ENCODE peak calls at places on chromosome X, in six cellular contexts. M is ovary; R is thyroid gland; G is lower lobe of right lung; B is CD8-positive, alpha-beta T cell; L is A673. U is an unnamed sample.

GRCh38 chrX:118116308-118117068 is at the start of gene KLHL13:
- DNase-seq in M (peak; percentile 57), R (peak; percentile 11), G (peak; percentile 27), B (no peak), L (peak; percentile 55), U (peak; percentile 41)

GRCh38 chrX:29231800-29232199 is 644.6 kb downstream of the IL1RAPL1 start:
- DNase-seq in M (no peak), R (no peak), G (no peak), B (no peak), L (peak; percentile 9), U (no peak)

GRCh38 chrX:40096395-40097091 is 1.2 kb downstream of the BCOR start:
- DNase-seq in M (peak; percentile 63), R (peak; percentile 60), G (peak; percentile 62), B (peak; percentile 33), L (no peak), U (peak; percentile 51)

GRCh38 chrX:10579753-10580060 is 40.7 kb downstream of the MID1 start:
- DNase-seq in M (no peak), R (no peak), G (no peak), B (no peak), L (no peak), U (no peak)

GRCh38 chrX:138128025-138128671 is 562.2 kb downstream of the ZIC3 start:
- DNase-seq in M (no peak), R (no peak), G (no peak), B (no peak), L (peak; percentile 73), U (no peak)

GRCh38 chrX:107826286-107827136 is 845 bp downstream of the MID2 start:
- DNase-seq in M (peak; percentile 27), R (peak; percentile 60), G (peak; percentile 55), B (peak; percentile 2), L (peak; percentile 11), U (peak; percentile 25)

GRCh38 chrX:39828971-39829370 is 268.8 kb downstream of the BCOR start:
- DNase-seq in M (no peak), R (no peak), G (no peak), B (no peak), L (no peak), U (no peak)

GRCh38 chrX:44514272-44514671 is 28.4 kb downstream of the FUNDC1 start:
- DNase-seq in M (no peak), R (no peak), G (no peak), B (no peak), L (peak; percentile 70), U (no peak)

GRCh38 chrX:3811331-3812311 is 98.2 kb upstream of the PRKX start:
- DNase-seq in M (peak; percentile 43), R (no peak), G (no peak), B (no peak), L (peak; percentile 62), U (no peak)

GRCh38 chrX:39605866-39606265 is 491.9 kb downstream of the BCOR start:
- DNase-seq in M (no peak), R (no peak), G (no peak), B (no peak), L (no peak), U (no peak)

GRCh38 chrX:70439016-70439415 is 5.6 kb upstream of the DLG3 start:
- DNase-seq in M (no peak), R (no peak), G (no peak), B (no peak), L (no peak), U (no peak)

GRCh38 chrX:31658360-31658759 is 586.5 kb upstream of the FTHL17 start:
- DNase-seq in M (no peak), R (no peak), G (no peak), B (no peak), L (peak; percentile 55), U (no peak)

GRCh38 chrX:40012039-40012799 is 85.5 kb downstream of the BCOR start:
- DNase-seq in M (peak; percentile 65), R (no peak), G (no peak), B (no peak), L (no peak), U (peak; percentile 23)

GRCh38 chrX:56069299-56069941 is 162.7 kb upstream of the KLF8 start:
- DNase-seq in M (no peak), R (no peak), G (no peak), B (no peak), L (no peak), U (no peak)

GRCh38 chrX:24777660-24778059 is 83.9 kb downstream of the POLA1 start:
- DNase-seq in M (no peak), R (no peak), G (no peak), B (no peak), L (no peak), U (no peak)

GRCh38 chrX:77910108-77910840 is at the start of gene ATP7A:
- DNase-seq in M (peak; percentile 85), R (peak; percentile 88), G (peak; percentile 93), B (peak; percentile 83), L (peak; percentile 93), U (peak; percentile 85)

GRCh38 chrX:39818071-39818470 is 279.7 kb downstream of the BCOR start:
- DNase-seq in M (no peak), R (peak; percentile 33), G (no peak), B (no peak), L (no peak), U (no peak)

GRCh38 chrX:153603131-153603656 is 4.3 kb upstream of the CCNQ start:
- DNase-seq in M (no peak), R (no peak), G (no peak), B (no peak), L (no peak), U (no peak)

GRCh38 chrX:121504148-121504547 is 456.7 kb downstream of the GLUD2 start:
- DNase-seq in M (no peak), R (no peak), G (no peak), B (no peak), L (peak; percentile 0), U (no peak)

GRCh38 chrX:40470830-40471429 is 109.8 kb upstream of the ATP6AP2 start:
- DNase-seq in M (no peak), R (no peak), G (no peak), B (no peak), L (peak; percentile 19), U (no peak)

GRCh38 chrX:1521459-1521956 is 15.5 kb downstream of the P2RY8 start:
- DNase-seq in M (no peak), R (no peak), G (no peak), B (peak; percentile 39), L (no peak), U (no peak)

GRCh38 chrX:69231903-69232302 is 66.7 kb upstream of the PJA1 start:
- DNase-seq in M (no peak), R (no peak), G (no peak), B (no peak), L (no peak), U (no peak)

GRCh38 chrX:140766024-140766611 is 56.6 kb downstream of the LINC00632 start:
- DNase-seq in M (peak; percentile 34), R (peak; percentile 14), G (no peak), B (no peak), L (peak; percentile 65), U (no peak)

GRCh38 chrX:155055494-155055893 is 15.4 kb downstream of the CMC4 start:
- DNase-seq in M (no peak), R (no peak), G (no peak), B (no peak), L (no peak), U (no peak)

GRCh38 chrX:55240788-55241187 is 20.6 kb downstream of the PAGE5 start:
- DNase-seq in M (no peak), R (no peak), G (no peak), B (no peak), L (no peak), U (no peak)

GRCh38 chrX:20315140-20315539 is 48.4 kb upstream of the RPS6KA3 start:
- DNase-seq in M (no peak), R (no peak), G (no peak), B (no peak), L (peak; percentile 42), U (no peak)

GRCh38 chrX:20313889-20314288 is 47.2 kb upstream of the RPS6KA3 start:
- DNase-seq in M (no peak), R (no peak), G (no peak), B (no peak), L (no peak), U (no peak)

GRCh38 chrX:20311505-20311904 is 44.8 kb upstream of the RPS6KA3 start:
- DNase-seq in M (no peak), R (no peak), G (no peak), B (no peak), L (no peak), U (no peak)

GRCh38 chrX:20309796-20310195 is 43.1 kb upstream of the RPS6KA3 start:
- DNase-seq in M (no peak), R (no peak), G (no peak), B (no peak), L (no peak), U (no peak)

GRCh38 chrX:20312018-20312417 is 45.3 kb upstream of the RPS6KA3 start:
- DNase-seq in M (no peak), R (no peak), G (no peak), B (no peak), L (no peak), U (no peak)
- H3K27ac ChIP-seq in M (no peak overlapping the region), R (no peak overlapping the region), G (no peak overlapping the region), B (no peak overlapping the region), L (no peak overlapping the region), U (no peak overlapping the region)

DNA sequence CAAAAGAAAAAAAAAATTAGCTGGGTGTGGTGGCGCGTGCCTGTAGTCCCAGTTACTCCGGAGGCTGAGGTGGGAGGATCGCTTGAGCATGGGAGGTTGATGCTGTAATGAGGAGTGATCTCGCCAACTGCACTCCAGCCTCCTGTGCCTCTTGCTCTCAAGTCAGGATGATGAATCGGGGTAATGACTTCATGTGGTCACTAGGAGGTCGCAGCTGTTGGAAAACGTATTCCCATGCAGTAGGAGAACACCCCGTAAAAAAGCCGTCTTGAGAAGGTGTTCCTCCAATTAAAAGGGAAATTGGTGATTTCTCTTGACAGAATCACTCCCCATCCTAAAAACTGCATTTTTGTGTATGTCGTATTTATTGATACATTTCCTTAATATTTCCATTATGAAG is 2.2 kb downstream of the CCNB3 start:
- DNase-seq in M (no peak), R (no peak), G (no peak), B (no peak), L (no peak), U (no peak)
- TF ChIP-seq CTCF in M (no peak), R (no peak), G (no peak), B (no peak), L (no peak), U (no peak)

GRCh38 chrX:2710496-2710895 is 19.4 kb downstream of the CD99 start:
- DNase-seq in M (no peak), R (no peak), G (no peak), B (no peak), L (peak; percentile 91), U (no peak)
- H3K4me1 ChIP-seq in M (peaks cover 28% of the 10 kb centered on the region), R (peaks cover 16% of the 10 kb centered on the region), G (peaks cover 55% of the 10 kb centered on the region), B (peaks cover 62% of the 10 kb centered on the region), L (peaks cover 82% of the 10 kb centered on the region), U (peaks cover 68% of the 10 kb centered on the region)

GRCh38 chrX:13103111-13103913 is 58.9 kb upstream of the FAM9C start:
- DNase-seq in M (no peak), R (no peak), G (no peak), B (no peak), L (no peak), U (no peak)

GRCh38 chrX:13094780-13095425 is 50.5 kb upstream of the FAM9C start:
- DNase-seq in M (no peak), R (no peak), G (no peak), B (no peak), L (no peak), U (peak; percentile 16)

GRCh38 chrX:13101439-13102139 is 57.2 kb upstream of the FAM9C start:
- DNase-seq in M (peak; percentile 75), R (no peak), G (peak; percentile 67), B (no peak), L (peak; percentile 63), U (peak; percentile 54)

GRCh38 chrX:13102636-13103035 is 58.2 kb upstream of the FAM9C start:
- DNase-seq in M (no peak), R (no peak), G (no peak), B (no peak), L (no peak), U (no peak)

GRCh38 chrX:13099121-13099520 is 54.7 kb upstream of the FAM9C start:
- DNase-seq in M (no peak), R (no peak), G (no peak), B (no peak), L (no peak), U (no peak)
- H3K27ac ChIP-seq in M (no peak overlapping the region), R (no peak overlapping the region), G (peak overlapping the region; percentile 36), B (no peak overlapping the region), L (no peak overlapping the region), U (peak overlapping the region; percentile 82)

U was measured in left ventricle myocardium inferior.